ENCODE peak calls at places on chromosome 4, in six cellular contexts. C is coronary artery, Z is Caco-2, T is uterus, P is bronchial epithelial cell, O is fibroblast of mammary gland. Q is an unnamed sample.

GRCh38 chr4:185600801-185601200 is 65.5 kb upstream of the PDLIM3 start:
- DNase-seq in T (no peak), P (no peak), Z (no peak), O (no peak), C (no peak), Q (no peak)

GRCh38 chr4:97496298-97496873 is 646.9 kb downstream of the STPG2 start:
- DNase-seq in Z (no peak), C (no peak), P (peak; percentile 70), O (no peak), T (no peak), Q (peak; percentile 34)

GRCh38 chr4:90792689-90793088 is 665.5 kb downstream of the CCSER1 start:
- DNase-seq in Z (no peak), O (no peak), T (no peak), P (no peak), C (no peak), Q (no peak)

GRCh38 chr4:6343950-6344408 is 74.3 kb downstream of the WFS1 start:
- DNase-seq in O (peak; percentile 87), C (no peak), P (peak; percentile 93), T (no peak), Z (peak; percentile 62), Q (peak; percentile 82)

GRCh38 chr4:95728145-95728544 is 111.7 kb upstream of the PDHA2 start:
- DNase-seq in P (peak; percentile 69), O (peak; percentile 60), T (peak; percentile 62), Z (no peak), C (no peak), Q (peak; percentile 78)

GRCh38 chr4:140718240-140718639 is 37.9 kb downstream of the TBC1D9 start:
- DNase-seq in Z (no peak), P (peak; percentile 63), O (peak; percentile 75), T (no peak), C (no peak), Q (peak; percentile 52)

GRCh38 chr4:141759796-141760425 is 123.5 kb downstream of the IL15 start:
- DNase-seq in Z (no peak), O (peak; percentile 52), P (peak; percentile 40), C (no peak), T (no peak), Q (peak; percentile 91)

GRCh38 chr4:52982246-52982950 is 120.3 kb downstream of the RASL11B start:
- DNase-seq in O (peak; percentile 76), T (no peak), P (peak; percentile 63), Z (no peak), C (no peak), Q (peak; percentile 80)

GRCh38 chr4:83781434-83781833 is 245.5 kb downstream of the GPAT3 start:
- DNase-seq in O (no peak), Z (no peak), C (no peak), T (no peak), P (no peak), Q (no peak)

GRCh38 chr4:155413451-155413850 is 36.7 kb upstream of the MAP9 start:
- DNase-seq in Z (no peak), O (no peak), T (no peak), C (no peak), P (no peak), Q (no peak)

GRCh38 chr4:184955116-184955515 is 63.2 kb upstream of the HELT start:
- DNase-seq in T (no peak), O (no peak), C (no peak), P (no peak), Z (no peak), Q (no peak)

GRCh38 chr4:10119263-10119662 is 2.7 kb upstream of the WDR1 start:
- DNase-seq in T (no peak), P (no peak), C (no peak), Z (no peak), O (no peak), Q (no peak)

GRCh38 chr4:90127706-90128345 is 632 bp downstream of the CCSER1 start:
- DNase-seq in P (no peak), C (no peak), T (no peak), Z (no peak), O (no peak), Q (no peak)

GRCh38 chr4:13988347-13989265 is 361.1 kb upstream of the BOD1L1 start:
- DNase-seq in O (peak; percentile 100), Z (no peak), C (peak; percentile 80), T (no peak), P (peak; percentile 27), Q (peak; percentile 98)

GRCh38 chr4:155676430-155676825 is 9.8 kb downstream of the GUCY1A1 start:
- DNase-seq in Z (no peak), C (no peak), O (no peak), T (no peak), P (peak; percentile 23), Q (peak; percentile 1)

GRCh38 chr4:77349361-77349760 is 192.4 kb downstream of the CCNG2 start:
- DNase-seq in Z (no peak), C (no peak), O (no peak), P (peak; percentile 28), T (no peak), Q (no peak)

GRCh38 chr4:84887824-84888223 is 78.7 kb downstream of the WDFY3 start:
- DNase-seq in C (no peak), Z (no peak), O (peak; percentile 86), P (peak; percentile 44), T (no peak), Q (peak; percentile 72)

GRCh38 chr4:95869961-95870500 is 30.1 kb downstream of the PDHA2 start:
- DNase-seq in O (no peak), P (peak; percentile 32), C (no peak), Z (no peak), T (no peak), Q (no peak)

GRCh38 chr4:88597970-88598369 is 5.7 kb downstream of the HERC3 start:
- DNase-seq in T (no peak), O (no peak), P (no peak), C (no peak), Z (no peak), Q (no peak)

GRCh38 chr4:124526760-124527159 is 185.8 kb downstream of the ANKRD50 start:
- DNase-seq in T (no peak), P (no peak), O (no peak), C (no peak), Z (no peak), Q (no peak)

GRCh38 chr4:133059117-133059516 is 90.0 kb upstream of the PCDH10 start:
- DNase-seq in O (no peak), C (no peak), Z (no peak), P (no peak), T (no peak), Q (no peak)

GRCh38 chr4:177461606-177462005 is 19.4 kb upstream of the AGA start:
- DNase-seq in O (no peak), C (no peak), T (no peak), P (peak; percentile 53), Z (no peak), Q (no peak)

GRCh38 chr4:124334119-124334518 is 378.4 kb downstream of the ANKRD50 start:
- DNase-seq in C (no peak), T (no peak), O (peak; percentile 93), Z (no peak), P (peak; percentile 87), Q (peak; percentile 94)

GRCh38 chr4:8194306-8195242 is 4.5 kb upstream of the SH3TC1 start:
- DNase-seq in C (no peak), Z (no peak), T (no peak), O (no peak), P (no peak), Q (no peak)

GRCh38 chr4:4856071-4857000 is 3.1 kb upstream of the MSX1 start:
- DNase-seq in C (no peak), P (no peak), T (no peak), Z (no peak), O (no peak), Q (no peak)

DNA sequence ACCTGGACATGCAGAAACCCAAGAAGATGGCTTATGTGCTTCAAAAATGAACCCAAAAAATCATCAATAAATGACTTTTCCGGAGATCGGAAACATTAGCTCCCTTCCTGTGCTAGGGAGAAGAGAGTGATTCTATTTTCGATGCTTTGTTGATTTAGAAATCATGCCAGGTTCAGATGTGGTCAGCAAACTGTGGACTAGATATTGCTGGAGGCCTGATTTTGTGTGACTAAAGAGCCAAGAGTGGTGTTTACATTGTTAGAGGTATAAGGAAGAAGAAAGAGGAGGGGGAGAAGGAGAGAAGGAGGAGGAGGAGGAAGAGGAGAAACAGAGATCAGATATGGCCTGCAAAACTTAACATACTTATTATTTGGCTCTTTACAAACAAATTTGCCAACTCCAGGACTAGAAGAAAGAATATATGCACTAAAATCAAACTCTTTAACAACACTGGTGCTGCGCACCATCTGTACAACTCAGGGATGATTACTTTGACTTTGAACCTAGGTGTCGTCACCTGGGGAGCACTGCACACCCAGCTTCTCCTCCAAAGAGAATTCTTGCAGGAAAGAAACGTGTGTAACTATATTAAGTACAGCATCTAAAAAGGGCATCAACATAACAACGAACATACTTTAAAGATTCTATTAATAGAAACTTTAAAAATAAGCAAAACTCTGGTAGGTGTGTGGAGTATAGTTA is 664.9 kb upstream of the LCORL start:
- DNase-seq in Z (no peak), O (no peak), P (no peak), T (no peak), C (no peak), Q (no peak)
- H3K4me3 ChIP-seq in Z (no peak overlapping the region), O (no peak overlapping the region), P (no peak overlapping the region), T (no peak overlapping the region), C (no peak overlapping the region), Q (no peak overlapping the region)

DNA sequence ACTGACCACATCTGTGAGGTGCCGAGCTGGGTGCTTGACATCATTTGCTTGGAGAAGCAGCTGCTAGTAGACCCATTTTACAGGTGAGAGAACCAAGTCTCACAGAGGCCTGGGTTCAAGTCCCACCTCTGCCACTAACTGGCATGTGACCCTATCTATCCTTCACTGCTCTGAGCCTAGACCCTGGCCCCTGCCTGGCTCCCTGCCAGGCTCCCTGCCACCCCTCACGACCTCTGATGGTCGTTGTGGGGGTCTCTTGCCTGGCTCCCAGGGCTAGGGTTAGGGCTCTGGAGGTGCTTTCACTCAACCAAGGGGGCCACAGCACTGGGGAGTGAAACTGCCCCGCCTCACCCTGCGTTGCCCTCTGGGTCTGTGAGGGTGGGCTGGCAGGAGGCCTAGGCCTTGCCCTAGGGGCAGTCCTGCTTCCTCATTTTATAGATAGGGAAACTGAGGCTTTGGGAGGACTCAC is 7.2 kb upstream of the ADD1 start:
- DNase-seq in T (peak; percentile 15), P (no peak), O (no peak), C (no peak), Z (no peak), Q (no peak)
- H3K4me3 ChIP-seq in T (no peak overlapping the region), P (no peak overlapping the region), O (no peak overlapping the region), C (no peak overlapping the region), Z (no peak overlapping the region), Q (no peak overlapping the region)

GRCh38 chr4:139660518-139661149 is 5.0 kb upstream of the MGST2 start:
- DNase-seq in T (no peak), P (no peak), C (no peak), O (no peak), Z (no peak), Q (no peak)
- H3K4me3 ChIP-seq in T (no peak overlapping the region), P (no peak overlapping the region), C (no peak overlapping the region), O (no peak overlapping the region), Z (no peak overlapping the region), Q (no peak overlapping the region)

GRCh38 chr4:56050584-56050983 is 101.8 kb downstream of the CEP135 start:
- DNase-seq in T (no peak), P (no peak), Z (no peak), C (no peak), O (no peak), Q (no peak)

GRCh38 chr4:56051049-56051709 is 102.4 kb downstream of the CEP135 start:
- DNase-seq in O (no peak), Z (no peak), T (no peak), C (no peak), P (no peak), Q (no peak)

GRCh38 chr4:56049428-56050212 is 100.9 kb downstream of the CEP135 start:
- DNase-seq in P (peak; percentile 7), T (no peak), Z (peak; percentile 44), C (no peak), O (peak; percentile 10), Q (peak; percentile 27)

GRCh38 chr4:56052966-56053365 is 104.2 kb downstream of the CEP135 start:
- DNase-seq in Z (no peak), C (no peak), P (no peak), O (no peak), T (no peak), Q (no peak)

GRCh38 chr4:56051710-56052075 is 102.9 kb downstream of the CEP135 start:
- DNase-seq in P (no peak), T (no peak), Z (no peak), O (no peak), C (no peak), Q (no peak)
- H3K4me3 ChIP-seq in P (no peak overlapping the region), T (no peak overlapping the region), Z (no peak overlapping the region), O (no peak overlapping the region), C (no peak overlapping the region), Q (no peak overlapping the region)

Q was measured in fibroblast of lung.